ENCODE peak calls at places on chromosomes 11 and 22, in six cellular contexts. One of them, this sample, is unnamed.
A peak's percentile ranks its signal among the peaks of the same experiment; 100 is the strongest.

GRCh38 chr11:106233191-106233590 is 155.7 kb downstream of the AASDHPPT start:
- DNase-seq in K562: no peak
- DNase-seq in neural progenitor cell: no peak
- DNase-seq in H1: no peak
- DNase-seq in tibial nerve: no peak
- DNase-seq in upper lobe of right lung: no peak
- DNase-seq in this sample: no peak

GRCh38 chr11:104843150-104843837 is 55.0 kb downstream of the CASP12 start:
- DNase-seq in K562: no peak
- DNase-seq in H1: no peak
- DNase-seq in upper lobe of right lung: no peak
- DNase-seq in neural progenitor cell: no peak
- DNase-seq in tibial nerve: no peak
- DNase-seq in this sample: no peak

GRCh38 chr22:30649430-30650007 is 13.9 kb downstream of the SLC35E4 start:
- DNase-seq in H1: no peak
- DNase-seq in tibial nerve: no peak
- DNase-seq in K562: peak; percentile 46
- DNase-seq in upper lobe of right lung: no peak
- DNase-seq in neural progenitor cell: no peak
- DNase-seq in this sample: no peak

GRCh38 chr11:62242021-62242420 is at the start of gene SCGB1D2:
- DNase-seq in K562: no peak
- DNase-seq in neural progenitor cell: peak; percentile 15
- DNase-seq in upper lobe of right lung: no peak
- DNase-seq in H1: no peak
- DNase-seq in tibial nerve: no peak
- DNase-seq in this sample: no peak

GRCh38 chr11:127345819-127346459 is 345.4 kb upstream of the KIRREL3 start:
- DNase-seq in H1: no peak
- DNase-seq in K562: peak; percentile 8
- DNase-seq in tibial nerve: peak; percentile 45
- DNase-seq in upper lobe of right lung: no peak
- DNase-seq in neural progenitor cell: peak; percentile 70
- DNase-seq in this sample: peak; percentile 59

GRCh38 chr11:100638648-100639047 is 48.4 kb upstream of the ARHGAP42 start:
- DNase-seq in neural progenitor cell: no peak
- DNase-seq in H1: no peak
- DNase-seq in K562: no peak
- DNase-seq in upper lobe of right lung: no peak
- DNase-seq in tibial nerve: no peak
- DNase-seq in this sample: no peak

GRCh38 chr22:48146426-48146825 is 1384.0 kb downstream of the TBC1D22A start:
- DNase-seq in K562: no peak
- DNase-seq in H1: no peak
- DNase-seq in upper lobe of right lung: no peak
- DNase-seq in neural progenitor cell: no peak
- DNase-seq in tibial nerve: no peak
- DNase-seq in this sample: no peak

GRCh38 chr22:17920145-17920605 is 104.2 kb downstream of the MICAL3 start:
- DNase-seq in H1: no peak
- DNase-seq in upper lobe of right lung: no peak
- DNase-seq in K562: peak; percentile 77
- DNase-seq in tibial nerve: no peak
- DNase-seq in neural progenitor cell: peak; percentile 59
- DNase-seq in this sample: peak; percentile 66

GRCh38 chr11:31871310-31872073 is 60.4 kb upstream of the PAX6 start:
- DNase-seq in K562: no peak
- DNase-seq in upper lobe of right lung: no peak
- DNase-seq in neural progenitor cell: no peak
- DNase-seq in tibial nerve: no peak
- DNase-seq in H1: no peak
- DNase-seq in this sample: no peak

GRCh38 chr11:14327105-14327504 is 31.9 kb downstream of the RRAS2 start:
- DNase-seq in neural progenitor cell: no peak
- DNase-seq in tibial nerve: no peak
- DNase-seq in H1: no peak
- DNase-seq in K562: no peak
- DNase-seq in upper lobe of right lung: no peak
- DNase-seq in this sample: no peak

GRCh38 chr11:46686886-46687810 is 13.3 kb downstream of the ARHGAP1 start:
- DNase-seq in upper lobe of right lung: no peak
- DNase-seq in tibial nerve: no peak
- DNase-seq in K562: no peak
- DNase-seq in neural progenitor cell: no peak
- DNase-seq in H1: no peak
- DNase-seq in this sample: peak; percentile 89

GRCh38 chr22:39727541-39727940 is 157.0 kb downstream of the CACNA1I start:
- DNase-seq in upper lobe of right lung: peak; percentile 28
- DNase-seq in tibial nerve: no peak
- DNase-seq in neural progenitor cell: no peak
- DNase-seq in K562: no peak
- DNase-seq in H1: no peak
- DNase-seq in this sample: no peak

GRCh38 chr22:24559471-24559870 is 3.7 kb downstream of the SNRPD3 start:
- DNase-seq in upper lobe of right lung: no peak
- DNase-seq in K562: no peak
- DNase-seq in neural progenitor cell: no peak
- DNase-seq in H1: no peak
- DNase-seq in tibial nerve: no peak
- DNase-seq in this sample: no peak

GRCh38 chr11:86722041-86722440 is 49.6 kb upstream of the ME3 start:
- DNase-seq in K562: no peak
- DNase-seq in H1: no peak
- DNase-seq in neural progenitor cell: no peak
- DNase-seq in tibial nerve: no peak
- DNase-seq in upper lobe of right lung: no peak
- DNase-seq in this sample: peak; percentile 74

GRCh38 chr11:124108158-124108557 is 7.1 kb upstream of the VWA5A start:
- DNase-seq in upper lobe of right lung: no peak
- DNase-seq in neural progenitor cell: peak; percentile 34
- DNase-seq in H1: no peak
- DNase-seq in tibial nerve: no peak
- DNase-seq in K562: peak; percentile 40
- DNase-seq in this sample: peak; percentile 36

GRCh38 chr11:112810951-112811350 is 150.3 kb upstream of the NCAM1 start:
- DNase-seq in K562: no peak
- DNase-seq in upper lobe of right lung: no peak
- DNase-seq in H1: no peak
- DNase-seq in neural progenitor cell: no peak
- DNase-seq in tibial nerve: no peak
- DNase-seq in this sample: no peak

GRCh38 chr11:20084921-20085814 is 75.1 kb downstream of the DBX1 start:
- DNase-seq in K562: no peak
- DNase-seq in H1: no peak
- DNase-seq in tibial nerve: no peak
- DNase-seq in upper lobe of right lung: no peak
- DNase-seq in neural progenitor cell: no peak
- DNase-seq in this sample: no peak

GRCh38 chr11:70005107-70005818 is 72.9 kb upstream of the ANO1 start:
- DNase-seq in tibial nerve: no peak
- DNase-seq in H1: no peak
- DNase-seq in K562: no peak
- DNase-seq in upper lobe of right lung: no peak
- DNase-seq in neural progenitor cell: no peak
- DNase-seq in this sample: peak; percentile 8

GRCh38 chr11:92180664-92181251 is 43.9 kb upstream of the FAT3 start:
- DNase-seq in K562: no peak
- DNase-seq in upper lobe of right lung: no peak
- DNase-seq in H1: no peak
- DNase-seq in tibial nerve: no peak
- DNase-seq in neural progenitor cell: no peak
- DNase-seq in this sample: no peak

GRCh38 chr11:45815747-45816146 is 10.8 kb downstream of the SLC35C1 start:
- DNase-seq in H1: no peak
- DNase-seq in K562: peak; percentile 53
- DNase-seq in tibial nerve: no peak
- DNase-seq in neural progenitor cell: no peak
- DNase-seq in upper lobe of right lung: no peak
- DNase-seq in this sample: no peak

GRCh38 chr22:48334971-48335370 is 1492.7 kb downstream of the BRD1 start:
- DNase-seq in tibial nerve: no peak
- DNase-seq in upper lobe of right lung: no peak
- DNase-seq in K562: no peak
- DNase-seq in H1: no peak
- DNase-seq in neural progenitor cell: no peak
- DNase-seq in this sample: no peak

GRCh38 chr22:21762712-21763581 is 27.4 kb upstream of the YPEL1 start:
- DNase-seq in K562: no peak
- DNase-seq in tibial nerve: no peak
- DNase-seq in neural progenitor cell: no peak
- DNase-seq in upper lobe of right lung: peak; percentile 45
- DNase-seq in H1: no peak
- DNase-seq in this sample: no peak

GRCh38 chr22:28072066-28072465 is 153.0 kb upstream of the PITPNB start:
- DNase-seq in neural progenitor cell: no peak
- DNase-seq in K562: no peak
- DNase-seq in tibial nerve: no peak
- DNase-seq in H1: no peak
- DNase-seq in upper lobe of right lung: no peak
- DNase-seq in this sample: no peak

GRCh38 chr11:43986881-43987280 is 44.4 kb downstream of the C11orf96 start:
- DNase-seq in H1: no peak
- DNase-seq in K562: no peak
- DNase-seq in neural progenitor cell: no peak
- DNase-seq in tibial nerve: no peak
- DNase-seq in upper lobe of right lung: no peak
- DNase-seq in this sample: no peak

GRCh38 chr11:75588067-75588481 is 26.0 kb downstream of the SERPINH1 start:
- DNase-seq in neural progenitor cell: no peak
- DNase-seq in tibial nerve: no peak
- DNase-seq in K562: no peak
- DNase-seq in upper lobe of right lung: no peak
- DNase-seq in H1: no peak
- DNase-seq in this sample: no peak

GRCh38 chr22:48612077-48612995 is 1215.3 kb downstream of the BRD1 start:
- DNase-seq in tibial nerve: no peak
- DNase-seq in neural progenitor cell: no peak
- DNase-seq in K562: no peak
- DNase-seq in H1: no peak
- DNase-seq in upper lobe of right lung: no peak
- DNase-seq in this sample: no peak

GRCh38 chr22:30182833-30183232 is 63.7 kb downstream of the LIF start:
- DNase-seq in neural progenitor cell: no peak
- DNase-seq in tibial nerve: no peak
- DNase-seq in K562: no peak
- DNase-seq in upper lobe of right lung: no peak
- DNase-seq in H1: no peak
- DNase-seq in this sample: no peak

GRCh38 chr11:112206071-112206470 is 20.2 kb upstream of the PTS start:
- DNase-seq in upper lobe of right lung: no peak
- DNase-seq in K562: no peak
- DNase-seq in H1: no peak
- DNase-seq in tibial nerve: no peak
- DNase-seq in neural progenitor cell: no peak
- DNase-seq in this sample: no peak

GRCh38 chr11:76799061-76799804 is 16.1 kb downstream of the TSKU start:
- DNase-seq in K562: peak; percentile 96
- DNase-seq in upper lobe of right lung: peak; percentile 93
- DNase-seq in H1: no peak
- DNase-seq in neural progenitor cell: peak; percentile 92
- DNase-seq in tibial nerve: peak; percentile 82
- DNase-seq in this sample: peak; percentile 88

GRCh38 chr22:25747245-25747944 is 5.4 kb downstream of the MYO18B start:
- DNase-seq in tibial nerve: no peak
- DNase-seq in neural progenitor cell: no peak
- DNase-seq in H1: no peak
- DNase-seq in upper lobe of right lung: no peak
- DNase-seq in K562: peak; percentile 71
- DNase-seq in this sample: peak; percentile 90

GRCh38 chr11:11620251-11620965 is 1.4 kb downstream of the GALNT18 start:
- DNase-seq in H1: no peak
- DNase-seq in K562: no peak
- DNase-seq in upper lobe of right lung: peak; percentile 84
- DNase-seq in neural progenitor cell: peak; percentile 67
- DNase-seq in tibial nerve: no peak
- DNase-seq in this sample: peak; percentile 48

GRCh38 chr11:122394326-122394725 is 261.2 kb upstream of the UBASH3B start:
- DNase-seq in upper lobe of right lung: no peak
- DNase-seq in H1: no peak
- DNase-seq in tibial nerve: no peak
- DNase-seq in K562: no peak
- DNase-seq in neural progenitor cell: peak; percentile 55
- DNase-seq in this sample: no peak

GRCh38 chr22:46085831-46086576 is 64.3 kb upstream of the PPARA start:
- DNase-seq in neural progenitor cell: no peak
- DNase-seq in H1: no peak
- DNase-seq in upper lobe of right lung: peak; percentile 93
- DNase-seq in tibial nerve: no peak
- DNase-seq in K562: peak; percentile 92
- DNase-seq in this sample: peak; percentile 64
- H3K27ac ChIP-seq in neural progenitor cell: no peak overlapping the region
- H3K27ac ChIP-seq in H1: no peak overlapping the region
- H3K27ac ChIP-seq in upper lobe of right lung: peak overlapping the region; percentile 98
- H3K27ac ChIP-seq in tibial nerve: peak overlapping the region; percentile 82
- H3K27ac ChIP-seq in K562: peak overlapping the region; percentile 87
- H3K27ac ChIP-seq in this sample: no peak overlapping the region

DNA sequence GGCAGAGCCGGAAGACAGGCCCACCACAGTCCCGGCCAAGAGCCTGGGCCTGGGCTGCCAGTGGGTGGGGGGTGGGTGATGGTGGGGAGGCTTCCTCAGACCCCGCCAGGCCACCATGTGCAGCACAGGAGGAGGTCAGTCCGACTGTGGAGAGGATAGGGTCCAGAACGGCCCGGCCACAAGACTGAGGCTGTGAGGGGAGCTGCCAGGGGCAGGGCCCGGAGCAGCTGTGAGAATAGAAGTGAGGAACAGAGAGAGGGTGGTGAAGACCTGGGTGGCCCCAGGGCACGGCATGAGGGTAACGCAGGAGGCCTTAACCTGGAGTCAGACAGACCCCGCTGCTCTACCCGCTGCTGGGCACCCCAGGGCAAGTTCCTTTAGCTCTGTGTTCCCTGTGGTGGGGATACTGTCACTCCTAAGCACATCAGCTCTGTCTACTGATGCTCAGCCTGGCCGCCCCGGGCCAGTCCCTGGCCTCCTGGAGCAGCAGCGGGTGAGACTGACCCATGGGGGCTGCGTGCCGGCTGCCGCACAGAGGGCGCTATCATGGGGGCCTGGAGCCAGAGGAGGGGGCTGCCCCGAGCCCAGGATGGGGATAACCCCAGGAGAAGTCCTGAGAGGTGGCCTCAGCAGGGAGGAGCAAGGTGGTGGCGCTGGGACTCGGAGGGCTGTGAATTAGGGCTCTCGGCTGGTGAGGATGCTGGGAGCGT is 1.7 kb downstream of the FERMT3 start:
- DNase-seq in upper lobe of right lung: no peak
- DNase-seq in neural progenitor cell: peak; percentile 1
- DNase-seq in K562: peak; percentile 18
- DNase-seq in H1: no peak
- DNase-seq in tibial nerve: no peak
- DNase-seq in this sample: no peak
- H3K4me3 ChIP-seq in upper lobe of right lung: peak overlapping the region; percentile 54
- H3K4me3 ChIP-seq in neural progenitor cell: no peak overlapping the region
- H3K4me3 ChIP-seq in K562: peak overlapping the region; percentile 77
- H3K4me3 ChIP-seq in H1: no peak overlapping the region
- H3K4me3 ChIP-seq in tibial nerve: peak overlapping the region; percentile 48
- H3K4me3 ChIP-seq in this sample: no peak overlapping the region

GRCh38 chr11:33622806-33623205 is 77.8 kb downstream of the C11orf91 start:
- DNase-seq in upper lobe of right lung: no peak
- DNase-seq in neural progenitor cell: no peak
- DNase-seq in tibial nerve: no peak
- DNase-seq in H1: no peak
- DNase-seq in K562: no peak
- DNase-seq in this sample: no peak
- H3K36me3 ChIP-seq in upper lobe of right lung: no peaks in the 10 kb centered on the region
- H3K36me3 ChIP-seq in neural progenitor cell: no peaks in the 10 kb centered on the region
- H3K36me3 ChIP-seq in tibial nerve: no peaks in the 10 kb centered on the region
- H3K36me3 ChIP-seq in H1: no peaks in the 10 kb centered on the region
- H3K36me3 ChIP-seq in K562: no peaks in the 10 kb centered on the region
- H3K36me3 ChIP-seq in this sample: no peaks in the 10 kb centered on the region

GRCh38 chr11:3906166-3906565 is 50.7 kb downstream of the STIM1 start:
- DNase-seq in neural progenitor cell: no peak
- DNase-seq in H1: no peak
- DNase-seq in tibial nerve: no peak
- DNase-seq in upper lobe of right lung: no peak
- DNase-seq in K562: no peak
- DNase-seq in this sample: no peak
- H3K27ac ChIP-seq in neural progenitor cell: no peak overlapping the region
- H3K27ac ChIP-seq in H1: no peak overlapping the region
- H3K27ac ChIP-seq in tibial nerve: no peak overlapping the region
- H3K27ac ChIP-seq in upper lobe of right lung: peak overlapping the region; percentile 45
- H3K27ac ChIP-seq in K562: no peak overlapping the region
- H3K27ac ChIP-seq in this sample: no peak overlapping the region